ENCODE peak calls at places on chromosomes 2 and 18, in five cellular contexts. A, D, G, H and W are unnamed samples.

GRCh38 chr2:145277922-145278321 is 758.0 kb upstream of the ZEB2 start:
- DNase-seq in A (no peak), D (no peak), G (no peak), H (no peak), W (no peak)

GRCh38 chr18:34837769-34838194 is 127.7 kb downstream of the DTNA start:
- DNase-seq in A (no peak), D (no peak), G (no peak), H (no peak), W (peak)

GRCh38 chr2:120864981-120865380 is 129.3 kb downstream of the GLI2 start:
- DNase-seq in A (no peak), D (no peak), G (no peak), H (no peak), W (no peak)

GRCh38 chr18:78160961-78161656 is 818.5 kb upstream of the SALL3 start:
- DNase-seq in A (no peak), D (no peak), G (no peak), H (no peak), W (no peak)

GRCh38 chr2:25369439-25369838 is 27.7 kb upstream of the DNMT3A start:
- DNase-seq in A (no peak), D (no peak), G (no peak), H (no peak), W (peak)

GRCh38 chr2:184735611-184736010 is 137.3 kb downstream of the ZNF804A start:
- DNase-seq in A (no peak), D (no peak), G (no peak), H (no peak), W (no peak)

GRCh38 chr2:160516547-160517365 is 23.1 kb upstream of the RBMS1 start:
- DNase-seq in A (no peak), D (no peak), G (peak), H (no peak), W (no peak)

GRCh38 chr18:10938241-10938640 is 211.1 kb downstream of the PIEZO2 start:
- DNase-seq in A (no peak), D (no peak), G (no peak), H (no peak), W (no peak)

GRCh38 chr2:23693606-23693951 is 233.3 kb downstream of the ATAD2B start:
- DNase-seq in A (no peak), D (no peak), G (no peak), H (no peak), W (no peak)

GRCh38 chr2:45743531-45744391 is 92.3 kb downstream of the PRKCE start:
- DNase-seq in A (peak), D (no peak), G (no peak), H (no peak), W (peak)

GRCh38 chr18:2905802-2906521 is 59.2 kb downstream of the EMILIN2 start:
- DNase-seq in A (peak), D (peak), G (peak), H (no peak), W (peak)

GRCh38 chr2:41413813-41414485 is 633.9 kb upstream of the PKDCC start:
- DNase-seq in A (no peak), D (no peak), G (no peak), H (no peak), W (no peak)

GRCh38 chr2:240999001-240999791 is 778 bp downstream of the SNED1 start:
- DNase-seq in A (peak), D (no peak), G (no peak), H (no peak), W (no peak)

GRCh38 chr18:5284808-5285207 is 10.7 kb downstream of the ZBTB14 start:
- DNase-seq in A (no peak), D (no peak), G (peak), H (no peak), W (no peak)

GRCh38 chr2:153163055-153163454 is 315.5 kb downstream of the RPRM start:
- DNase-seq in A (no peak), D (peak), G (peak), H (peak), W (no peak)

GRCh38 chr2:214830794-214831346 is 21.4 kb upstream of the BARD1 start:
- DNase-seq in A (no peak), D (peak), G (peak), H (no peak), W (no peak)

GRCh38 chr18:8776013-8776515 is 70.7 kb downstream of the MTCL1 start:
- DNase-seq in A (no peak), D (no peak), G (no peak), H (no peak), W (no peak)

GRCh38 chr2:64534363-64534762 is 10.2 kb downstream of the AFTPH start:
- DNase-seq in A (no peak), D (no peak), G (peak), H (peak), W (no peak)

GRCh38 chr2:160308915-160309314 is 108.8 kb upstream of the ITGB6 start:
- DNase-seq in A (no peak), D (no peak), G (peak), H (no peak), W (no peak)

GRCh38 chr2:168494190-168494711 is 38.2 kb downstream of the CERS6 start:
- DNase-seq in A (peak), D (peak), G (peak), H (no peak), W (no peak)

DNA sequence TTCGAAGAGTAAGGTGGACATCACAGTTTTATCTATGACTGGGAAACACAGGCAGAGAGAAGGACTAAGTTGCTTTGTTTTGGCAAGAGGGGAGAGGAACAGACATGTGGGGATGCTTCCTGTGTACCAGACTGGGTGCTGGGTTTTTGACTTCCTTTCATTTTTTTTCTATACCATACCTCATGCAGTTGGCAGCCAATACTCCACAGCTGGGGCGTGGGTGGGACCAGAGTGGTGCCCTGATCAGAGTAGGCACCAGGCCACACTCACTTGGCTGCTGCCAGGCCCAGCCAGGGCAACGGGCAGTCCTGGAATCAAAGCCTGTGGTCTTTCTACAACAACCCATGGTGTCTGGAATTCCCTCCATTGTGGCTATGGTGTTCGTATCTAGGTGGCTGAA is 45.2 kb downstream of the SH3RF3 start:
- DNase-seq in A (no peak), D (no peak), G (no peak), H (no peak), W (no peak)
- H3K4me3 ChIP-seq in A (no peak), D (no peak), G (no peak), H (no peak), W (no peak)

GRCh38 chr2:33322099-33322498 is 154.3 kb upstream of the RASGRP3 start:
- DNase-seq in A (no peak), D (no peak), G (no peak), H (no peak), W (peak)
- H3K4me3 ChIP-seq in A (no peak), D (no peak), G (no peak), H (no peak), W (no peak)

GRCh38 chr2:199160081-199160480 is 297.7 kb downstream of the SATB2 start:
- DNase-seq in A (no peak), D (no peak), G (no peak), H (no peak), W (no peak)

GRCh38 chr2:199160677-199161465 is 296.9 kb downstream of the SATB2 start:
- DNase-seq in A (no peak), D (peak), G (no peak), H (no peak), W (no peak)

GRCh38 chr2:199163901-199164300 is 293.8 kb downstream of the SATB2 start:
- DNase-seq in A (no peak), D (no peak), G (no peak), H (peak), W (no peak)
- H3K4me3 ChIP-seq in A (no peak), D (no peak), G (no peak), H (no peak), W (no peak)

GRCh38 chr18:77108001-77108692 is 24.4 kb downstream of the MBP start:
- DNase-seq in A (peak), D (no peak), G (no peak), H (peak), W (peak)

GRCh38 chr18:77105680-77106079 is 26.9 kb downstream of the MBP start:
- DNase-seq in A (no peak), D (no peak), G (no peak), H (no peak), W (no peak)

GRCh38 chr18:77106331-77106730 is 26.3 kb downstream of the MBP start:
- DNase-seq in A (no peak), D (no peak), G (no peak), H (no peak), W (no peak)

GRCh38 chr18:77108821-77109692 is 23.5 kb downstream of the MBP start:
- DNase-seq in A (no peak), D (no peak), G (no peak), H (no peak), W (no peak)

DNA sequence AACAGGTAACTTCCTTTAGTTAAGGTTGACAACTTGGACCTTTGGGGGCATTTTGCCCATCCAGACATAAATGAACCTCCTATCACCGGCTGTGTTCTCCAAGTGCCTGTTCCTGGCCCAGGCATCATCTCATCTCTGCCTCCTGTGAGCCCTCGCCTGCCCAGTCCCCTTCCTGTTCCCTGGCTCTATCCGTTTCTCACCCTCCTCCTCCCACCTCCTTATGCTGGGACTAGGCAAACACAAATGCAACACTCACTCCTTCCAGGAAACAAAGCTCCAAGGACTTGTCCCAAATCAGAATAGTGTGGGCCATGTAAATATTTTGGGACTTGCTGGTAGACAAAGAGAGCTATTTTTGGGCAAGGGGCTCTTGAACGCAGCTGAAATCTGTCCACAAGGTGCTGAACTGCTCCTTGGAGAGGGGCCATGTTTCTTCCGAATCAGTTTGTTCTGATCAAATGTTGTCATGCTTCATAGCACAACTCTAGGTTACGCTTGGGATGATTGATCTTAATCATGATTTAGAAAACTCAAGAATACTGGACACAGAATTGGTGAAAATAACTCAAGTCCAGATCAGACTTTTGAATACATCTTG is 25.3 kb downstream of the MBP start:
- DNase-seq in A (no peak), D (no peak), G (no peak), H (no peak), W (no peak)
- H3K4me3 ChIP-seq in A (no peak), D (no peak), G (no peak), H (no peak), W (no peak)

DNA sequence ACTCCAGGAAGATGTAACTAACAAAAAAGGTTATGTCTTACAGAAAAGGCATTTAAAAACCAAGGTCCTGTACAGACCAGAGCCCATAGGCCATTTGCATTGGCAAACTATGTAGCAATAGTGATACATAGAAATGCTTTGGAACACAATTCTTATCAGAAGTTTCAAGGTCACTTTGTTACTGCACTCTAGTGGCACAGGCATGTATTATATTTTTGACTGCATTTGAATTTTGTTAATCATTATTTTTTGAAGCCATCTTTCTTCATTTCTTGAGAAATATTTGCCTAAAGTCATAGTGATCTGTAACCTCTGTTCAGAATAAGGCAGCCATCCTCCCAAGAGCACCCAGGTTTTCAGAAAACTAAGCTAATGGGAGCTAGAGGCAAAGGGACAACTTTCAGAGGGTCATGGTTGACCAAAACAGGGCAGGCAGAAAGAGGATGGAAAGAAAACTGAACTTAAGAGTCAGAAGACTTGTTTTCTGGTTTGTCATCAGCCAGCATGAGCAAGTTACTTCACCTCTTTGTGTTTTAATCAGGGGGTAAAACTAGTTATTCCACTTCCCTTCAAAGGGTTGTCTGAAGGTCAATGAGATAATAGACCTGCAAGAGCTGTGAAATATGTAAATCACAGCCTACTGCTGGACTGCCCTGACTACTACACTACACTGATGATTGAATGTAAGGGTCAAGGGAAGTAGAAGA is 41.5 kb downstream of the SLC38A11 start:
- DNase-seq in A (no peak), D (peak), G (peak), H (peak), W (no peak)
- H3K4me3 ChIP-seq in A (no peak), D (no peak), G (no peak), H (no peak), W (no peak)

GRCh38 chr2:74375838-74376237 is 4.3 kb downstream of the DCTN1 start:
- DNase-seq in A (no peak), D (no peak), G (no peak), H (no peak), W (no peak)

GRCh38 chr2:74374509-74375205 is 5.5 kb downstream of the DCTN1 start:
- DNase-seq in A (peak), D (no peak), G (peak), H (no peak), W (peak)

GRCh38 chr2:74373189-74373588 is 6.9 kb downstream of the DCTN1 start:
- DNase-seq in A (peak), D (no peak), G (peak), H (no peak), W (peak)

GRCh38 chr2:74372674-74373073 is 7.4 kb downstream of the DCTN1 start:
- DNase-seq in A (no peak), D (no peak), G (no peak), H (no peak), W (no peak)

GRCh38 chr2:74373985-74374384 is 6.1 kb downstream of the DCTN1 start:
- DNase-seq in A (no peak), D (no peak), G (no peak), H (no peak), W (no peak)
- H3K4me3 ChIP-seq in A (no peak), D (no peak), G (no peak), H (no peak), W (peak)

GRCh38 chr2:132577693-132578092 is 92.3 kb downstream of the LYPD1 start:
- DNase-seq in A (no peak), D (no peak), G (no peak), H (no peak), W (no peak)

GRCh38 chr2:132567682-132568081 is 102.3 kb downstream of the LYPD1 start:
- DNase-seq in A (no peak), D (no peak), G (no peak), H (no peak), W (no peak)

GRCh38 chr2:132568679-132569078 is 101.3 kb downstream of the LYPD1 start:
- DNase-seq in A (no peak), D (no peak), G (no peak), H (no peak), W (no peak)

GRCh38 chr2:132573444-132574007 is 96.5 kb downstream of the LYPD1 start:
- DNase-seq in A (no peak), D (no peak), G (no peak), H (no peak), W (no peak)
- H3K4me3 ChIP-seq in A (no peak), D (no peak), G (no peak), H (no peak), W (no peak)

DNA sequence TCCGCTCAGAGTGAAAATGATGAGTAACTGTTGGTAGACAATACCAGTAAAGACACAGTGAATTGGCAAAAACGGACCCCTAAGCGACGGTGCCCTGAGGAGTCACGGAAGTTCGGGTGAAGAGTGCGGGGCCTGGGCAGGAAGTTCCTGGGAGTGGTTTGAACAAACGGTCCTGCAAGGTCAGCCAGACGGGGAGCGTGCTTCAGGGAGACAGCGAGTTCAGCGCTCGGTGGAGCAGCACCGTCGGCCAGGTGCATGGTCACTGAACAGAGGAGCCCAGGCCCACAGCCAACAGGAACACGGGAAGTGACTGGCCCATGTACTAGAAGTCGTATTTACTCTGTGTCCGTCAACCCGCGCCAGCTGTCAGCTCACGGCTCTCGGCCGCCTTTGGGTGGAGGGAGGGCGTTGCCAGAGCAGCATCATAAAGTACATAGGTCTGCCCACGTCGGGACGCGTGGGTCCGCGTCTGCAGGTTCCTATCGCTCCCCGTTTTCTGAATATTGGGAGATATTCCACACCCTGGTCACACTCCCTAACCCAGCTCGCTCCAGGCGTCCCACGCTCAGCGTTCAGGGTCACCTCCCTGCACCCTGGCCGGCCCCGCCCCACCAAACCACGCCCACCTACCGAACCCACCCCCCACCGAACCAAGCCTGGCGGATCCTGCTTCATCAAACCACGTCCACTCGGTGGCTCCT is 75.6 kb upstream of the UXS1 start:
- DNase-seq in A (peak), D (no peak), G (no peak), H (no peak), W (peak)
- H3K4me3 ChIP-seq in A (peak), D (no peak), G (no peak), H (no peak), W (peak)